ENCODE peak calls at places on chromosome 21, in eight cellular contexts. G, O, R, E, Z, T, C and F are unnamed samples.

GRCh38 chr21:44533121-44533890 is 6.7 kb downstream of the KRTAP10-1 start:
- DNase-seq in G (no peak), O (no peak), R (no peak), E (no peak), Z (peak; percentile 68), T (no peak), C (no peak), F (no peak)

GRCh38 chr21:16583567-16583966 is 853.8 kb downstream of the USP25 start:
- DNase-seq in G (no peak), O (no peak), R (no peak), E (no peak), Z (no peak), T (no peak), C (no peak), F (no peak)

GRCh38 chr21:27036736-27037301 is 69.9 kb upstream of the ADAMTS5 start:
- DNase-seq in G (no peak), O (no peak), R (no peak), E (no peak), Z (no peak), T (no peak), C (no peak), F (no peak)

GRCh38 chr21:31911138-31911907 is 38.5 kb downstream of the HUNK start:
- DNase-seq in G (no peak), O (no peak), R (no peak), E (no peak), Z (peak; percentile 80), T (no peak), C (peak; percentile 71), F (no peak)

GRCh38 chr21:46081022-46081861 is 16.7 kb upstream of the COL6A2 start:
- DNase-seq in G (no peak), O (no peak), R (no peak), E (no peak), Z (peak; percentile 85), T (no peak), C (no peak), F (no peak)

GRCh38 chr21:35323947-35324346 is 274.8 kb upstream of the RUNX1 start:
- DNase-seq in G (no peak), O (no peak), R (peak; percentile 36), E (no peak), Z (peak; percentile 87), T (no peak), C (no peak), F (no peak)

GRCh38 chr21:44085491-44086321 is 21.5 kb upstream of the PWP2 start:
- DNase-seq in G (no peak), O (no peak), R (no peak), E (no peak), Z (peak; percentile 61), T (no peak), C (no peak), F (no peak)

GRCh38 chr21:38179504-38179900 is 77.3 kb upstream of the KCNJ15 start:
- DNase-seq in G (no peak), O (no peak), R (no peak), E (no peak), Z (no peak), T (no peak), C (peak; percentile 72), F (no peak)

GRCh38 chr21:34722684-34723300 is 54.0 kb downstream of the CLIC6 start:
- DNase-seq in G (no peak), O (peak; percentile 58), R (no peak), E (no peak), Z (no peak), T (no peak), C (no peak), F (no peak)

GRCh38 chr21:45363921-45364463 is 41.0 kb upstream of the COL18A1 start:
- DNase-seq in G (no peak), O (no peak), R (peak; percentile 85), E (peak; percentile 15), Z (peak; percentile 95), T (no peak), C (peak; percentile 88), F (no peak)

GRCh38 chr21:44051462-44051941 is 39.4 kb downstream of the TRAPPC10 start:
- DNase-seq in G (no peak), O (no peak), R (peak; percentile 33), E (no peak), Z (no peak), T (no peak), C (no peak), F (no peak)

GRCh38 chr21:30733026-30733425 is 14.0 kb downstream of the KRTAP21-2 start:
- DNase-seq in G (no peak), O (no peak), R (no peak), E (no peak), Z (no peak), T (no peak), C (no peak), F (no peak)

GRCh38 chr21:43289966-43290365 is 121.2 kb downstream of the CRYAA start:
- DNase-seq in G (no peak), O (no peak), R (peak; percentile 9), E (no peak), Z (no peak), T (no peak), C (no peak), F (no peak)

GRCh38 chr21:14889080-14889805 is 175.6 kb downstream of the NRIP1 start:
- DNase-seq in G (no peak), O (no peak), R (no peak), E (no peak), Z (no peak), T (no peak), C (peak; percentile 43), F (no peak)

GRCh38 chr21:39034590-39035536 is 148.4 kb downstream of the PSMG1 start:
- DNase-seq in G (no peak), O (no peak), R (no peak), E (no peak), Z (no peak), T (no peak), C (no peak), F (no peak)